ENCODE peak calls at places on chromosome 12, in six cellular contexts. J is astrocyte, F is MM.1S, R is fibroblast of lung, H is PC-9, O is hepatocyte. W is an unnamed sample.

GRCh38 chr12:127485528-127485927 is 781.4 kb upstream of the TMEM132C start:
- DNase-seq in J (peak; percentile 85), F (peak; percentile 74), R (peak; percentile 91), H (no peak), O (peak; percentile 77), W (peak; percentile 71)

GRCh38 chr12:2124466-2125023 is 71.8 kb downstream of the CACNA1C start:
- DNase-seq in J (no peak), F (no peak), R (no peak), H (no peak), O (no peak), W (no peak)

GRCh38 chr12:116466536-116466935 is 92.6 kb upstream of the MAP1LC3B2 start:
- DNase-seq in J (peak; percentile 25), F (no peak), R (peak; percentile 52), H (no peak), O (peak; percentile 37), W (no peak)

GRCh38 chr12:5123921-5124320 is 80.2 kb downstream of the KCNA5 start:
- DNase-seq in J (peak; percentile 56), F (no peak), R (peak; percentile 72), H (no peak), O (no peak), W (no peak)

GRCh38 chr12:112439769-112440168 is 21.0 kb downstream of the PTPN11 start:
- DNase-seq in J (no peak), F (no peak), R (no peak), H (no peak), O (no peak), W (no peak)

GRCh38 chr12:460301-461230 is 827 bp downstream of the B4GALNT3 start:
- DNase-seq in J (no peak), F (no peak), R (peak; percentile 15), H (no peak), O (peak; percentile 48), W (peak; percentile 14)

GRCh38 chr12:78697817-78698415 is 166.7 kb upstream of the SYT1 start:
- DNase-seq in J (peak; percentile 28), F (no peak), R (peak; percentile 50), H (no peak), O (no peak), W (peak; percentile 66)

GRCh38 chr12:91778091-91778819 is 367.4 kb downstream of the BTG1 start:
- DNase-seq in J (peak; percentile 8), F (peak; percentile 66), R (peak; percentile 30), H (no peak), O (peak; percentile 8), W (no peak)

GRCh38 chr12:1595026-1595561 is 713 bp upstream of the FBXL14 start:
- DNase-seq in J (no peak), F (no peak), R (no peak), H (no peak), O (peak; percentile 41), W (no peak)

GRCh38 chr12:58639323-58639934 is 280.9 kb downstream of the LRIG3 start:
- DNase-seq in J (peak; percentile 91), F (no peak), R (peak; percentile 90), H (peak; percentile 50), O (no peak), W (no peak)

GRCh38 chr12:64890873-64891468 is 66.5 kb downstream of the TBC1D30 start:
- DNase-seq in J (peak; percentile 32), F (peak; percentile 63), R (peak; percentile 40), H (peak; percentile 57), O (peak; percentile 83), W (peak; percentile 33)

GRCh38 chr12:15590180-15590826 is 198.9 kb downstream of the EPS8 start:
- DNase-seq in J (peak; percentile 21), F (peak; percentile 60), R (peak; percentile 51), H (peak; percentile 55), O (peak; percentile 78), W (peak; percentile 73)

GRCh38 chr12:76176935-76177334 is 92.5 kb upstream of the NAP1L1 start:
- DNase-seq in J (no peak), F (no peak), R (no peak), H (no peak), O (no peak), W (no peak)

GRCh38 chr12:73798523-73798922 is 739.1 kb upstream of the ATXN7L3B start:
- DNase-seq in J (no peak), F (no peak), R (no peak), H (no peak), O (no peak), W (no peak)

GRCh38 chr12:40691913-40692616 is at the start of gene CNTN1:
- DNase-seq in J (peak; percentile 6), F (peak; percentile 88), R (peak; percentile 14), H (no peak), O (peak; percentile 69), W (peak; percentile 74)

GRCh38 chr12:47156167-47156736 is 76.5 kb upstream of the AMIGO2 start:
- DNase-seq in J (peak; percentile 36), F (no peak), R (peak; percentile 51), H (no peak), O (no peak), W (peak; percentile 14)

GRCh38 chr12:14814082-14814481 is at the start of gene SMCO3:
- DNase-seq in J (no peak), F (no peak), R (no peak), H (no peak), O (no peak), W (no peak)

GRCh38 chr12:93978553-93978952 is 169.8 kb upstream of the PLXNC1 start:
- DNase-seq in J (peak; percentile 74), F (no peak), R (peak; percentile 78), H (no peak), O (peak; percentile 38), W (peak; percentile 70)

GRCh38 chr12:64064240-64064639 is 157.9 kb downstream of the KICS2 start:
- DNase-seq in J (no peak), F (no peak), R (no peak), H (no peak), O (no peak), W (no peak)

GRCh38 chr12:113874326-113874725 is 91.8 kb downstream of the RBM19 start:
- DNase-seq in J (no peak), F (no peak), R (no peak), H (no peak), O (no peak), W (no peak)

GRCh38 chr12:29039013-29039412 is 110.1 kb upstream of the FAR2 start:
- DNase-seq in J (peak; percentile 47), F (no peak), R (peak; percentile 51), H (no peak), O (peak; percentile 62), W (no peak)

GRCh38 chr12:79690156-79690605 is 583 bp downstream of the PAWR start:
- DNase-seq in J (no peak), F (peak; percentile 31), R (no peak), H (no peak), O (no peak), W (no peak)

GRCh38 chr12:44875417-44875953 is 630 bp downstream of the NELL2 start:
- DNase-seq in J (no peak), F (no peak), R (no peak), H (no peak), O (peak; percentile 12), W (no peak)

GRCh38 chr12:78483767-78484315 is 380.7 kb upstream of the SYT1 start:
- DNase-seq in J (peak; percentile 3), F (no peak), R (no peak), H (no peak), O (no peak), W (no peak)

GRCh38 chr12:120469450-120470149 is at the start of gene SRSF9:
- DNase-seq in J (peak; percentile 92), F (peak; percentile 93), R (peak; percentile 95), H (peak; percentile 82), O (peak; percentile 99), W (peak; percentile 91)

GRCh38 chr12:26077915-26078314 is 46.9 kb downstream of the BHLHE41 start:
- DNase-seq in J (peak; percentile 39), F (no peak), R (peak; percentile 52), H (peak; percentile 60), O (no peak), W (peak; percentile 52)

DNA sequence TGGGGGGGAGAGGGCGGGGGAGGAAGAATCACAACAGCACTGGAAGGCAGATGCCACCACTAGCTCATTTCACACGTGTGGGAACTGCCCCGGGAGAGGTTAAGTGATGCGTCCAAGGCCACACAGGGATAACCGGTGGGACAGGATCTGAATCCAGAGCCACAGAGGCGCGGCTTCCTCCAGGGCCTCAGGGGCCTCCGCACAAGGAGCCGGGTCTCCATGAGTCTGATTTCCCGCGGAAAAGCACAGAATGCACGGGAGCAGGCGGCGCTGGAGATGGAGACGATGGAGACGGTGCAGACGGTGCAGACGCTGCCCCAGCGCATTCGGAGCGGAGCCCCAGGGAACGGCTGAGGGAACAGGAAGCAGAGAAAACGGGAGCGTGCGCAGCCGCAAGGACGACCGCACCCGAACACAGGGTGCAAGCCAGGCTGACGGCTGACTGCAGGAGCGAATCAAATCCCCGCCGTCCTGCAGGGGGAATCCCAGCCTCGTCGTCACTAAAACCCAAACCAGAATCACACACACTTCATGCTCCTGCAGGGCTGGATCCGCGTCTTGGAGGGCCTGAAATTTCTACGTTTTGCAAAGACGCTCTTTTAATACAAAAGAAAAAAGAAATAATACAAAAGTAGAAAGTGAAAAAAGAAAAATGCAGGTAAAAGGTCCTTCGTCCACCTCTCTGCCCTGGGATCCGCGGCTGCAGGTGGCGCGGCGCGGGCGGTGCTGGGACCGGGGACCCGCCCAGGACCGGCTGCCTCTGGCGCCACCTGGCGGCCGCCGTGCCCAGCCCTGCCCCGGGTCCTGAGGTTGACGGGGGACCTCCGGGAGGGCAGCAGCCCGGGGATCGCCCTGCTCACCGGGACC is 20.4 kb downstream of the STX2 start:
- DNase-seq in J (no peak), F (peak; percentile 69), R (peak; percentile 7), H (no peak), O (peak; percentile 78), W (peak; percentile 28)
- H3K4me3 ChIP-seq in J (peak overlapping the region; percentile 29), F (peak overlapping the region; percentile 62), R (peak overlapping the region; percentile 48), H (peak overlapping the region; percentile 58), O (no peak overlapping the region), W (peak overlapping the region; percentile 32)

DNA sequence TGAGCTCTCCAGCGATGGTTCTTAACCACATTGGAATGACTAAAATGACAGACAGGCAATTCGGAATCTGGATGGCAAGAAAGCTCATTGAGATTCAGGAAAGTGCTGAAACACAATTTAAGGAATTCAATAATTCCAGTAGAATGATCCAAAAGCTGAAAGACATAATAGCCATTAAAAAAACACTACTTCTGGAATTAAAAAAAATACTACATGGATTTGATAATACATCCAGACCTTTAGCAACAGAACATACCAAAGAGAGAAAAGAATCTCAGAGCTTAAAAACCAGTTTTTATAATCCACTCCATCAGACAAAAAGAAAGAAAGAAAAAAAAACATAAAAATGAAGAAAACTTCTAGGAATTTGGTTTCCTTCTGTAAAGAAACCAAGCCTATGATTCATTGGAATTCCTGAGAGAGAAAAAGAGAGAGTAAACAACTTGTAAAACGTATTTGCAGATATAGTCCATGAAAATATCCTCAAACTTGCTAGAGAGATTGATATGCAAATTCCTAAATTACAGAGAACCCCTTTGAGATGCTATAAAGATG is 52.8 kb downstream of the SLCO1B1 start:
- DNase-seq in J (peak; percentile 18), F (no peak), R (peak; percentile 41), H (no peak), O (no peak), W (no peak)
- H3K4me1 ChIP-seq in J (no peaks in the 10 kb centered on the region), F (no peaks in the 10 kb centered on the region), R (no peaks in the 10 kb centered on the region), H (no peaks in the 10 kb centered on the region), O (no peaks in the 10 kb centered on the region), W (no peaks in the 10 kb centered on the region)

GRCh38 chr12:11705010-11705409 is 55.5 kb downstream of the ETV6 start:
- DNase-seq in J (peak; percentile 96), F (no peak), R (peak; percentile 95), H (peak; percentile 56), O (peak; percentile 34), W (peak; percentile 91)
- H3K79me2 ChIP-seq in J (peaks cover 98% of the 10 kb centered on the region), F (peaks cover 18% of the 10 kb centered on the region), R (no peaks in the 10 kb centered on the region), H (peaks cover 25% of the 10 kb centered on the region), O (peaks cover 77% of the 10 kb centered on the region), W (peaks cover 85% of the 10 kb centered on the region)

DNA sequence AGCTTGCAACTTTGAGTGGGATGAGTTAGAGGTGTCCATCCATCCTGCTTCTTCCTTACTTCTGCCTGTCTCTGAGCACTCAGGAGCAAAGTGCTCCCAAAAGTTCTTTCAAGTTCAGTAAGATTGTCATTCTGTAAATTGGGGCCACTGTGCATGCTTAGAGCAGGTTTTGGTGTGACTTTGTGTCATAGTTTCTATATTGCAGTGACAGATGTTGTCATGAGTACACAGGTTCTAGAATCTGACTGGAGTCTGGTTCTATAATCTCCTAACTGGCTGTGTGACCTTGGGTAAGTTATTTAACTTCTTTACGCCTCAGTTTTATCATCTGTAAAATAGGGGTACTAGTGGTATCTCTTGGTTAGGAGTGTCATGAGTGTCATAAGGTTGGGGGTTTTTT is 202.7 kb upstream of the BCL2L14 start:
- DNase-seq in J (no peak), F (no peak), R (no peak), H (no peak), O (no peak), W (no peak)
- H3K4me3 ChIP-seq in J (no peak overlapping the region), F (no peak overlapping the region), R (no peak overlapping the region), H (no peak overlapping the region), O (no peak overlapping the region), W (no peak overlapping the region)

W was measured in mammary epithelial cell.